ENCODE peak calls at places on chromosome 10, in eight cellular contexts. J is A549; D is coronary artery; Q is ovary; X is CD8-positive, alpha-beta T cell; W is retinal pigment epithelial cell; M is spleen; B is neuronal stem cell. C is an unnamed sample.

GRCh38 chr10:105063796-105064195 is 422.7 kb downstream of the SORCS3 start:
- DNase-seq in J (no peak), D (no peak), Q (no peak), X (no peak), W (no peak), M (no peak), B (peak; percentile 48), C (peak; percentile 59)

GRCh38 chr10:73781879-73782748 is at the start of gene CHCHD1:
- DNase-seq in J (peak; percentile 94), D (peak; percentile 95), Q (peak; percentile 94), X (peak; percentile 89), W (peak; percentile 68), M (peak; percentile 98), B (peak; percentile 77), C (peak; percentile 95)

GRCh38 chr10:13613519-13613918 is 26.8 kb downstream of the PRPF18 start:
- DNase-seq in J (peak; percentile 13), D (no peak), Q (no peak), X (no peak), W (peak; percentile 52), M (no peak), B (no peak), C (no peak)

GRCh38 chr10:122204691-122205489 is 66.2 kb upstream of the BTBD16 start:
- DNase-seq in J (no peak), D (no peak), Q (no peak), X (no peak), W (no peak), M (no peak), B (no peak), C (no peak)

GRCh38 chr10:112886463-112886862 is 63.6 kb upstream of the TCF7L2 start:
- DNase-seq in J (no peak), D (no peak), Q (no peak), X (no peak), W (no peak), M (no peak), B (no peak), C (no peak)

GRCh38 chr10:43871004-43871439 is 222.3 kb upstream of the ZNF32 start:
- DNase-seq in J (no peak), D (no peak), Q (no peak), X (no peak), W (no peak), M (no peak), B (no peak), C (no peak)

GRCh38 chr10:118721005-118721876 is 33.5 kb downstream of the CACUL1 start:
- DNase-seq in J (peak; percentile 31), D (no peak), Q (peak; percentile 64), X (peak; percentile 74), W (no peak), M (no peak), B (peak; percentile 63), C (no peak)

GRCh38 chr10:5501976-5502902 is 2.9 kb upstream of the CALML5 start:
- DNase-seq in J (no peak), D (no peak), Q (no peak), X (no peak), W (no peak), M (no peak), B (no peak), C (no peak)

GRCh38 chr10:32182476-32182875 is 126.3 kb upstream of the KIF5B start:
- DNase-seq in J (no peak), D (no peak), Q (no peak), X (no peak), W (no peak), M (no peak), B (no peak), C (no peak)

GRCh38 chr10:110324805-110325280 is 20.1 kb upstream of the SMNDC1 start:
- DNase-seq in J (no peak), D (no peak), Q (no peak), X (no peak), W (no peak), M (no peak), B (no peak), C (no peak)

GRCh38 chr10:102001435-102002068 is 54.4 kb downstream of the ARMH3 start:
- DNase-seq in J (no peak), D (no peak), Q (no peak), X (no peak), W (peak; percentile 37), M (no peak), B (no peak), C (no peak)

GRCh38 chr10:3363316-3364070 is 190.9 kb upstream of the PITRM1 start:
- DNase-seq in J (no peak), D (no peak), Q (no peak), X (no peak), W (no peak), M (no peak), B (no peak), C (no peak)

GRCh38 chr10:34250722-34251121 is 564.4 kb downstream of the PARD3 start:
- DNase-seq in J (no peak), D (no peak), Q (no peak), X (no peak), W (no peak), M (no peak), B (no peak), C (no peak)

GRCh38 chr10:121595806-121596667 is 2.2 kb downstream of the FGFR2 start:
- DNase-seq in J (no peak), D (no peak), Q (no peak), X (no peak), W (no peak), M (no peak), B (peak; percentile 63), C (no peak)

GRCh38 chr10:184174-184573 is 48.9 kb downstream of the ZMYND11 start:
- DNase-seq in J (no peak), D (no peak), Q (no peak), X (no peak), W (no peak), M (no peak), B (no peak), C (no peak)

GRCh38 chr10:91198781-91199180 is 21.7 kb upstream of the PCGF5 start:
- DNase-seq in J (no peak), D (no peak), Q (no peak), X (no peak), W (no peak), M (no peak), B (no peak), C (peak; percentile 43)

GRCh38 chr10:9853405-9854010 is 1164.2 kb upstream of the CELF2 start:
- DNase-seq in J (no peak), D (no peak), Q (no peak), X (no peak), W (no peak), M (no peak), B (no peak), C (no peak)

GRCh38 chr10:85528318-85528652 is 838.3 kb downstream of the GRID1 start:
- DNase-seq in J (no peak), D (no peak), Q (no peak), X (no peak), W (no peak), M (no peak), B (no peak), C (no peak)

GRCh38 chr10:85535926-85536325 is 830.7 kb downstream of the GRID1 start:
- DNase-seq in J (no peak), D (no peak), Q (no peak), X (no peak), W (no peak), M (no peak), B (no peak), C (no peak)

GRCh38 chr10:85537561-85537960 is 829.0 kb downstream of the GRID1 start:
- DNase-seq in J (no peak), D (no peak), Q (no peak), X (no peak), W (no peak), M (no peak), B (no peak), C (no peak)

GRCh38 chr10:85527610-85528317 is 838.8 kb downstream of the GRID1 start:
- DNase-seq in J (no peak), D (no peak), Q (no peak), X (no peak), W (no peak), M (peak; percentile 74), B (no peak), C (no peak)

DNA sequence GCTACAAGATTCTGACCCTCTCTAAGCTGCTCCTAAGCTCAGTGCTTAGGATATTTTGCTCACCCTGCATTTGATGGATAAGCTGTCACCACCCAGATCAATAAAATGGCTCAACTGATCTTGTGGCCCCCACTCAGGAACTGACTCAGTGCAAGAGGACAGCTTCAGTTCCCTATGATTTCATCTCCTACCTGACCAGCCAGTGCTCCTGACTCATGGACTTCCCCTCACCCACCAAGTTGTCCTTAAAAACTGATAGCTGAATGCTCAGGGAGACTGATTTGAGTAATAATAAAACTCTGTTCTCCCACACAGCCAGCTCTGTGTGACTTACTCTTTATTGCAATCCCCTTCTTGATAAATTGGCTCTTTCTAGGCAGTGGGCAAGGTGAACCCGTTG is 833.8 kb downstream of the GRID1 start:
- DNase-seq in J (no peak), D (no peak), Q (no peak), X (no peak), W (no peak), M (no peak), B (no peak), C (no peak)
- H3K4me3 ChIP-seq in J (no peak overlapping the region), D (no peak overlapping the region), Q (no peak overlapping the region), X (no peak overlapping the region), W (no peak overlapping the region), M (no peak overlapping the region), B (no peak overlapping the region), C (no peak overlapping the region)

DNA sequence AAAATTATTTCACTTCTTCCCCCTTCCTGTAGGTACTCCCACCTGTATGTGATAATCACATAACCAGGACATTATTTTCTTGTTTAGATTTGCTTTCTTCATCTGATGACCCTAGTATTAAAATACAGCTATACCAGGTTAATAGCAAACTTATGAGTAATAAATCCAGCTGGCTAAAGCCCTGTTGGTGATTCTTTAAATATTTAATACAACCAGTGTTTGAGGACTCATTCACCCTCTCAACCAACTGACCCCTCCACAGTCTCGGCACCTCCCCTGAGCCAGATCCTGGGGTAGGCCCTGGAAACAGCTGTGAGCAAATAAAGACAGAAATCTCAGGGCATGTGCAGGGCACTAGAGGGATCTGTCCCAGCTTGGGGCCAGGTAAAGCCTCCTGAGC is 58.5 kb downstream of the BLNK start:
- DNase-seq in J (no peak), D (no peak), Q (no peak), X (no peak), W (no peak), M (no peak), B (no peak), C (no peak)
- H3K4me3 ChIP-seq in J (no peak overlapping the region), D (no peak overlapping the region), Q (no peak overlapping the region), X (no peak overlapping the region), W (no peak overlapping the region), M (no peak overlapping the region), B (no peak overlapping the region), C (no peak overlapping the region)

DNA sequence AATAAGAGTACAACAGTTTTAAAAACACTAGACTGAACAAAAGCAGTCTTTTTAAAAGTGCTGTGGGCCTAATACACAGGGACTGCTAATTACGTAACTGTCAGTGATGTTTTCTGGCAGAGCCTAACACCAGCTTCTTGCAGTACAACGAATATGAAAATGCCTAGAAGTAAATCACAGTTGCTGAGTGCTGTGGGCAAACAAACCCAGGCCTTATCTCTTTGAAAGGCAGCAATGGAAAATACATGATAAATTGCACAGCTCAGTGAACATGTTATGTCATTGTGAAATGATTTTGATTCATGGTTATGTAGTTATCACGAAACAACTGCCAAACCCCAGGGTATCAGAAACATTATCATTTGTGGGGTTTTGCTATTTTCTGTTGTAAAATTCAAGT is 428.4 kb downstream of the GFRA1 start:
- DNase-seq in J (no peak), D (no peak), Q (no peak), X (no peak), W (no peak), M (no peak), B (no peak), C (no peak)
- H3K4me3 ChIP-seq in J (no peak overlapping the region), D (no peak overlapping the region), Q (no peak overlapping the region), X (no peak overlapping the region), W (no peak overlapping the region), M (no peak overlapping the region), B (no peak overlapping the region), C (no peak overlapping the region)

GRCh38 chr10:79403441-79404230 is 41.8 kb downstream of the ZCCHC24 start:
- DNase-seq in J (no peak), D (no peak), Q (peak; percentile 36), X (no peak), W (no peak), M (peak; percentile 83), B (peak; percentile 48), C (peak; percentile 29)
- H3K4me3 ChIP-seq in J (no peak overlapping the region), D (peak overlapping the region; percentile 34), Q (no peak overlapping the region), X (no peak overlapping the region), W (no peak overlapping the region), M (peak overlapping the region; percentile 4), B (no peak overlapping the region), C (no peak overlapping the region)

C was measured in mucosa of descending colon.